ENCODE peak calls at places on chromosomes 3 and 15, in ten cellular contexts. Y, S, V, H, N, M, J, E, D and A are unnamed samples.

GRCh38 chr3:105594219-105594618 is 227.5 kb downstream of the ALCAM start:
- DNase-seq in Y (no peak), S (no peak), V (peak), H (no peak), N (no peak), M (no peak), J (no peak), E (no peak), D (no peak), A (no peak)

GRCh38 chr15:66169023-66169422 is 84.5 kb downstream of the MEGF11 start:
- DNase-seq in Y (peak), S (no peak), V (no peak), H (no peak), N (no peak), M (no peak), J (no peak), E (no peak), D (no peak), A (no peak)

GRCh38 chr3:30586806-30587486 is 19.5 kb upstream of the TGFBR2 start:
- DNase-seq in Y (no peak), S (no peak), V (no peak), H (no peak), N (no peak), M (no peak), J (no peak), E (no peak), D (no peak), A (no peak)

GRCh38 chr3:143526016-143526540 is 322.2 kb downstream of the SLC9A9 start:
- DNase-seq in Y (no peak), S (no peak), V (no peak), H (no peak), N (no peak), M (no peak), J (peak), E (no peak), D (no peak), A (no peak)

GRCh38 chr3:197026481-197026866 is 3.1 kb downstream of the MELTF start:
- DNase-seq in Y (peak), S (no peak), V (no peak), H (no peak), N (no peak), M (no peak), J (no peak), E (no peak), D (no peak), A (no peak)

GRCh38 chr3:194270627-194271458 is 80.3 kb downstream of the CPN2 start:
- DNase-seq in Y (no peak), S (no peak), V (no peak), H (no peak), N (peak), M (peak), J (peak), E (peak), D (peak), A (no peak)

GRCh38 chr3:37814547-37814946 is 47.1 kb upstream of the CTDSPL start:
- DNase-seq in Y (no peak), S (peak), V (peak), H (no peak), N (no peak), M (no peak), J (peak), E (no peak), D (no peak), A (no peak)

GRCh38 chr3:35663471-35663870 is 24.1 kb downstream of the ARPP21 start:
- DNase-seq in Y (no peak), S (peak), V (no peak), H (no peak), N (no peak), M (no peak), J (no peak), E (no peak), D (no peak), A (no peak)

GRCh38 chr3:179562467-179563297 is at the start of gene ACTL6A:
- DNase-seq in Y (peak), S (peak), V (peak), H (peak), N (peak), M (peak), J (peak), E (peak), D (peak), A (peak)

GRCh38 chr3:9184464-9184835 is 65.0 kb downstream of the SRGAP3 start:
- DNase-seq in Y (no peak), S (no peak), V (no peak), H (no peak), N (no peak), M (no peak), J (no peak), E (no peak), D (no peak), A (no peak)

GRCh38 chr15:51349156-51349844 is 7.8 kb downstream of the GLDN start:
- DNase-seq in Y (no peak), S (no peak), V (no peak), H (no peak), N (no peak), M (no peak), J (peak), E (no peak), D (no peak), A (no peak)

GRCh38 chr3:159726231-159726964 is 262.2 kb upstream of the IL12A start:
- DNase-seq in Y (no peak), S (no peak), V (peak), H (no peak), N (no peak), M (no peak), J (no peak), E (no peak), D (no peak), A (no peak)

GRCh38 chr15:48636511-48636910 is 9.0 kb downstream of the FBN1 start:
- DNase-seq in Y (no peak), S (no peak), V (no peak), H (no peak), N (no peak), M (no peak), J (no peak), E (no peak), D (no peak), A (no peak)

GRCh38 chr15:50624616-50625168 is 61.9 kb downstream of the TRPM7 start:
- DNase-seq in Y (no peak), S (no peak), V (no peak), H (peak), N (no peak), M (no peak), J (peak), E (no peak), D (no peak), A (no peak)

GRCh38 chr3:44104668-44105321 is 136.9 kb upstream of the TOPAZ1 start:
- DNase-seq in Y (no peak), S (no peak), V (peak), H (peak), N (no peak), M (no peak), J (no peak), E (no peak), D (no peak), A (no peak)

GRCh38 chr3:167114619-167115018 is 265.5 kb downstream of the ZBBX start:
- DNase-seq in Y (no peak), S (no peak), V (no peak), H (no peak), N (no peak), M (no peak), J (no peak), E (no peak), D (no peak), A (no peak)

GRCh38 chr15:50463423-50464358 is 39.5 kb downstream of the USP8 start:
- DNase-seq in Y (no peak), S (no peak), V (no peak), H (no peak), N (no peak), M (no peak), J (peak), E (no peak), D (no peak), A (no peak)

GRCh38 chr15:69160976-69161877 is 792 bp downstream of the GLCE start:
- DNase-seq in Y (peak), S (peak), V (peak), H (no peak), N (peak), M (peak), J (peak), E (peak), D (peak), A (peak)
- TF ChIP-seq CTCF in Y (no peak), S (peak), V (peak), H (peak), N (no peak), M (peak), J (peak), E (no peak), D (no peak), A (peak)

GRCh38 chr3:14361068-14361677 is 41.2 kb upstream of the SLC6A6 start:
- DNase-seq in Y (no peak), S (peak), V (no peak), H (no peak), N (no peak), M (no peak), J (no peak), E (no peak), D (no peak), A (no peak)
- TF ChIP-seq CTCF in Y (no peak), S (no peak), V (no peak), H (no peak), N (no peak), M (no peak), J (no peak), E (no peak), D (no peak), A (no peak)

GRCh38 chr15:38496151-38496550 is 42.2 kb downstream of the FAM98B start:
- DNase-seq in Y (no peak), S (peak), V (no peak), H (no peak), N (no peak), M (no peak), J (no peak), E (no peak), D (no peak), A (no peak)
- TF ChIP-seq CTCF in Y (no peak), S (peak), V (peak), H (no peak), N (no peak), M (no peak), J (no peak), E (no peak), D (no peak), A (no peak)

GRCh38 chr3:40921251-40921650 is 278.1 kb upstream of the CTNNB1 start:
- DNase-seq in Y (no peak), S (no peak), V (no peak), H (no peak), N (no peak), M (no peak), J (no peak), E (no peak), D (no peak), A (no peak)
- TF ChIP-seq CTCF in Y (no peak), S (no peak), V (peak), H (peak), N (no peak), M (no peak), J (no peak), E (no peak), D (no peak), A (no peak)

GRCh38 chr3:125054436-125055164 is 1.2 kb downstream of the HEG1 start:
- DNase-seq in Y (no peak), S (peak), V (peak), H (no peak), N (no peak), M (no peak), J (peak), E (no peak), D (no peak), A (no peak)
- TF ChIP-seq CTCF in Y (no peak), S (no peak), V (peak), H (no peak), N (peak), M (no peak), J (no peak), E (no peak), D (no peak), A (no peak)

GRCh38 chr15:32643907-32644445 is 2.5 kb downstream of the SCG5 start:
- DNase-seq in Y (no peak), S (no peak), V (no peak), H (no peak), N (no peak), M (no peak), J (no peak), E (no peak), D (no peak), A (no peak)

GRCh38 chr15:32652178-32652577 is 10.7 kb downstream of the SCG5 start:
- DNase-seq in Y (no peak), S (no peak), V (peak), H (no peak), N (no peak), M (no peak), J (no peak), E (no peak), D (no peak), A (no peak)

GRCh38 chr15:32646304-32646703 is 4.8 kb downstream of the SCG5 start:
- DNase-seq in Y (no peak), S (no peak), V (no peak), H (no peak), N (no peak), M (no peak), J (no peak), E (no peak), D (no peak), A (no peak)

GRCh38 chr15:32651229-32651837 is 9.8 kb downstream of the SCG5 start:
- DNase-seq in Y (peak), S (peak), V (peak), H (peak), N (peak), M (peak), J (peak), E (peak), D (peak), A (no peak)

DNA sequence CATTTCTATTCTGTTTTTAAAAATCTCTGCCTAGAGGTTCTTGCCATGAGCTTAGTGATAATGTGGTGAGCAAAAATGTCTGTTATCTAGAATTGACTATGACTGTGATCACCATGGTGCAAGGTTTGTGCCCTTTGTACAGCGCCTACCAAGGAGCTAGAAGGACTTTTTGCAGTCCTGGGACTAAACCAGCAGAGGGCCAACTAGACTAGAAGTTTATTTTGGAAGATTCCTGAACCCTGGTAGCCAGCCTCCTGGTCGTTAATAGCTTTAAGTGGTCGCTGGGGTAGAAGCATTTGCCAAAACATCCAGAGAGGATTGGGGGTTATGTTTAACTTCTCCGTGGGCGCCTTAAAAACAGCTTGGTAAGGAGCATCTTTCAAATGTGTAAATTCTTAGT is 7.8 kb downstream of the SCG5 start:
- DNase-seq in Y (no peak), S (peak), V (peak), H (no peak), N (no peak), M (no peak), J (peak), E (no peak), D (no peak), A (no peak)
- TF ChIP-seq CTCF in Y (no peak), S (peak), V (peak), H (peak), N (peak), M (no peak), J (peak), E (peak), D (peak), A (peak)

GRCh38 chr3:99548674-99549073 is 89.7 kb upstream of the COL8A1 start:
- DNase-seq in Y (no peak), S (no peak), V (no peak), H (no peak), N (no peak), M (no peak), J (no peak), E (no peak), D (no peak), A (no peak)

GRCh38 chr3:99549918-99550603 is 88.3 kb upstream of the COL8A1 start:
- DNase-seq in Y (no peak), S (no peak), V (no peak), H (peak), N (no peak), M (no peak), J (peak), E (no peak), D (no peak), A (no peak)

GRCh38 chr3:99549220-99549619 is 89.2 kb upstream of the COL8A1 start:
- DNase-seq in Y (no peak), S (no peak), V (no peak), H (no peak), N (no peak), M (no peak), J (no peak), E (no peak), D (no peak), A (no peak)

GRCh38 chr3:99545941-99546580 is 92.3 kb upstream of the COL8A1 start:
- DNase-seq in Y (no peak), S (no peak), V (peak), H (no peak), N (no peak), M (no peak), J (peak), E (no peak), D (no peak), A (no peak)

DNA sequence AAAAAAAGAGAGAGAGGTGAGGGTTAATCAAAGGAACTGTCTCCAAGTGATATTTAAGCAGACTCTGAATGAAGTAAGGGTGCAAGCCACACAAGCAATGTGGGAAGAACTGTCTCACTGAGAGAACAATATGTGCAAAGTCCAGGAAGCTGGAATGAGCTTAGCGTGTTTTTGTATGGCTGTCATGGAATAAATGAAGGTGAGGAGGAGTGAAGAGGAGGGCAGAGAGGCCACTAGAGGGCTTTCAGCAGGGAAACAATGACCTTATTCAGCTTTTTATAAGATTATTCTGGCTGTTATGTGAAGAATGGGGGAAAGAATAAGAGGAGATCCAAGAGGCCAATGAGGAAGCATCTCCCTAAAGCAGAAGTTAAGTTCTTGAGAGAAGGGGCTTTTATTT is 86.9 kb upstream of the COL8A1 start:
- DNase-seq in Y (no peak), S (no peak), V (no peak), H (no peak), N (no peak), M (no peak), J (no peak), E (no peak), D (no peak), A (no peak)
- TF ChIP-seq CTCF in Y (no peak), S (peak), V (peak), H (peak), N (peak), M (no peak), J (peak), E (no peak), D (no peak), A (peak)

DNA sequence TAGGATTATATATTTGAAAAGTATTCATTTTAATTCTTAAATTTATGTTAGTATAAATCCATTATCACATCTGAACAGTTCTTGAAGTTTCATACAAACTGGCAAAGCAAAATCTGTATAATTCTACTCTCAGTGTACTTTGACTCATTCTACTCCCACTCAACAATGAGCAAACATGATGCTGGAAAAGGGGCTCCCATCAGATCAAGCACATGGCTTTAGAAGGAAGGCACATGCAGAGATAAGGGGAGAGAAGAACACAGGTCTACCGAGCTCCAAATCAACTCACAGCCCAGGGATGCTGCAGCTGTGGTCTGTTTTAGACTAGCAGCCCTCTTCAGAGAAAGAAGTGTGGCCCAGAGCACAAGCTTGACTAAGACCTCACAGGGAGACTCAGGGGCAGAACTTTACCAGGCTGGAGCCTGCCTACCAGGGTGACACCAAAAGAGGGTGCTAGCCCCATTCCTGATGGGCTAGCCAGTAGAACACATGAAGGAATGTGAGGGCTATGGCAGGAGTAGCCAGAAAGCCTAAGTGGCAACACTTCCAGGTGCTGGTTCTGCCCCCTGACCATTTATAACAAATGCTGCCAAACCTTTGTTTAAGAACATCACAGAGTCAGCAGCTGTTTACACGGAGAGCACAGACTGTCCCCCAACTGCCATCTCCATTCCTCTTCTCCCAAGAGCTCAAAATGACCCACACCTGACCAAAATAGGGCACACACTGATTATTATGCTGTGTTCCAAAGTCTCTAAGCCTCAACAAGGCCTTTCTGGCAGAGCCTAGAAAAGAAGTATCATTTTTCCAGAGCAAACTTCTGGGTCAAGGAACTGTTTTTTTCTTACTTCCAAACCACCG is 19.5 kb downstream of the SEC22C start:
- DNase-seq in Y (no peak), S (no peak), V (no peak), H (no peak), N (no peak), M (no peak), J (no peak), E (no peak), D (no peak), A (no peak)
- TF ChIP-seq CTCF in Y (no peak), S (no peak), V (no peak), H (no peak), N (no peak), M (no peak), J (no peak), E (no peak), D (no peak), A (no peak)

GRCh38 chr15:89359471-89360293 is 25.1 kb upstream of the POLG start:
- DNase-seq in Y (no peak), S (peak), V (no peak), H (no peak), N (no peak), M (no peak), J (no peak), E (no peak), D (no peak), A (no peak)
- TF ChIP-seq CTCF in Y (no peak), S (no peak), V (no peak), H (no peak), N (no peak), M (no peak), J (no peak), E (no peak), D (no peak), A (no peak)